ENCODE peak calls at places on chromosome 1, in nine cellular contexts. R is BE2C, S is AG04450, Q is fibroblast of pulmonary artery, N is mesendoderm, M is psoas muscle, U is GM23248, Y is tibial artery, O is lung. B is an unnamed sample.

GRCh38 chr1:66788231-66788939 is 12.7 kb downstream of the INSL5 start:
- DNase-seq in R (no peak), S (no peak), Q (no peak), N (no peak), M (no peak), U (no peak), Y (no peak), O (no peak), B (no peak)

GRCh38 chr1:106681939-106682522 is 374.4 kb upstream of the PRMT6 start:
- DNase-seq in R (no peak), S (no peak), Q (no peak), N (no peak), M (no peak), U (no peak), Y (no peak), O (no peak), B (no peak)

GRCh38 chr1:21666572-21667320 is 2.4 kb downstream of the RAP1GAP start:
- DNase-seq in R (no peak), S (no peak), Q (peak; percentile 20), N (no peak), M (no peak), U (peak; percentile 25), Y (no peak), O (no peak), B (no peak)

GRCh38 chr1:193123751-193124150 is 1.9 kb downstream of the CDC73 start:
- DNase-seq in R (no peak), S (no peak), Q (no peak), N (peak; percentile 12), M (no peak), U (no peak), Y (no peak), O (no peak), B (no peak)

GRCh38 chr1:205581321-205581980 is 50.4 kb downstream of the ELK4 start:
- DNase-seq in R (no peak), S (no peak), Q (no peak), N (no peak), M (no peak), U (no peak), Y (no peak), O (no peak), B (no peak)

GRCh38 chr1:29901618-29902017 is 665.3 kb downstream of the PTPRU start:
- DNase-seq in R (no peak), S (no peak), Q (no peak), N (peak; percentile 73), M (no peak), U (no peak), Y (no peak), O (no peak), B (no peak)

GRCh38 chr1:20654104-20654690 is 7.0 kb downstream of the DDOST start:
- DNase-seq in R (no peak), S (no peak), Q (peak; percentile 23), N (peak; percentile 40), M (peak; percentile 53), U (no peak), Y (no peak), O (no peak), B (no peak)

GRCh38 chr1:117659565-117660264 is 53.9 kb downstream of the TENT5C start:
- DNase-seq in R (no peak), S (no peak), Q (no peak), N (no peak), M (no peak), U (no peak), Y (no peak), O (no peak), B (no peak)

GRCh38 chr1:243390315-243390875 is 134.6 kb downstream of the SDCCAG8 start:
- DNase-seq in R (no peak), S (no peak), Q (no peak), N (no peak), M (no peak), U (no peak), Y (no peak), O (no peak), B (no peak)

GRCh38 chr1:59561782-59562181 is 253.0 kb upstream of the HOOK1 start:
- DNase-seq in R (no peak), S (no peak), Q (no peak), N (no peak), M (no peak), U (no peak), Y (no peak), O (no peak), B (no peak)

DNA sequence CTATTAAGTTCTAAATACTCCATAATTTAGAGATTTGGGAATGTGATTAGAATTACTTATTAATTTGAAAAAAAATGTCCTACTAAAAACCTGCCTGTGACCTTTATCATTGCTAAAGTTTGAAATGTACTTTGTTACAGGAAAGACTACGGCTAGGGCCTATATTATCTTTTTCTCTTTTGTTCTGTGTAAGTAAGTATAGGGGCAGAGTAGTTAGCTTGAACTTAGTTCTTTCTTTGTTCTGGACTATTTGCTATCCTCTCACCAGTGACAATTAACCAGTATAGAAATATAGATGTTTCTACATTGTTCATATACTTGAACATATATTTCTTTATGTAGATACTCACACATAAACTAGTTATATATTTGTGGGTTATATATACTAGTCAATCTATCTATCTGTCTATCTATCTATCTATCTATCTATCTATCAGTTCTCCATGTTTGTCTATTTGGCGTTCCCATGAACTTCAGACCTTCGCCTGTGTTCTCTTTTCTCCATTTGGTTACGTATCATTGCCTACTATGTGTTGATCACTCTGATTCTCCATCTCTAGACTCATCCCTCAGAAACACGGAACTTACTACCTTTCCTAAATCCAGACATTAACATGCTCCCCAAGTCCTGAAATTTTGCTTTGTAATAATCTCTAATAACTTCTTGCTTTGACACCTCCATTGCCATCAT is 3.3 kb downstream of the PTPRC start:
- DNase-seq in R (no peak), S (no peak), Q (no peak), N (no peak), M (no peak), U (no peak), Y (no peak), O (no peak), B (no peak)
- H3K4me3 ChIP-seq in R (no peak overlapping the region), S (no peak overlapping the region), Q (no peak overlapping the region), N (no peak overlapping the region), M (peak overlapping the region; percentile 9), U (no peak overlapping the region), Y (no peak overlapping the region), O (no peak overlapping the region), B (no peak overlapping the region)

GRCh38 chr1:39632491-39633417 is 6.7 kb downstream of the HEYL start:
- DNase-seq in R (no peak), S (no peak), Q (peak; percentile 66), N (peak; percentile 43), M (peak; percentile 76), U (peak; percentile 83), Y (peak; percentile 69), O (peak; percentile 52), B (no peak)
- H3K4me3 ChIP-seq in R (no peak overlapping the region), S (peak overlapping the region; percentile 36), Q (no peak overlapping the region), N (no peak overlapping the region), M (peak overlapping the region; percentile 46), U (peak overlapping the region; percentile 46), Y (peak overlapping the region; percentile 52), O (peak overlapping the region; percentile 21), B (no peak overlapping the region)

GRCh38 chr1:112393634-112393976 is 2.4 kb upstream of the CTTNBP2NL start:
- DNase-seq in R (no peak), S (no peak), Q (peak; percentile 82), N (no peak), M (peak; percentile 15), U (peak; percentile 63), Y (no peak), O (no peak), B (no peak)
- H3K4me3 ChIP-seq in R (no peak overlapping the region), S (no peak overlapping the region), Q (no peak overlapping the region), N (no peak overlapping the region), M (peak overlapping the region; percentile 35), U (peak overlapping the region; percentile 47), Y (peak overlapping the region; percentile 24), O (no peak overlapping the region), B (no peak overlapping the region)

DNA sequence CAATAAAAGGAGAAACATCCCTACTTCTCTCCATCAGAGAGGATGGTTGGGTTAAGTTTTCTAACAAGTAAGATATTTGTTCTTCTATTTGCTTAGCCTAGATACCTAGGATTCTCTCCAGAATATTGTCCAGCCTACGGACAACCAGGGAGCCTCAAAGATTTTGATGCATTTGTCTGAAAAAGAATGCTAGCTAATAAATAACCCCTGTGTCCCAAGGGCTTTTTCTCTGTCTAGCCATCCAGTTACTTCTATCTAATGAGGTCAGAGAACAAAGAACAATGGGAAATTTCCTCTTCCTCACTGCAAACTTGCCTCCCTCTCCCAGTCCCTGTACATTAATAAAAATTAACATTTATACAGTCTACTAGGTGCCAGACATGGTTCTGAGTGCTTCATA is 810 bp downstream of the RGS5 start:
- DNase-seq in R (no peak), S (no peak), Q (peak; percentile 12), N (no peak), M (no peak), U (no peak), Y (no peak), O (no peak), B (no peak)
- H3K4me3 ChIP-seq in R (peak overlapping the region; percentile 92), S (no peak overlapping the region), Q (no peak overlapping the region), N (no peak overlapping the region), M (peak overlapping the region; percentile 47), U (no peak overlapping the region), Y (peak overlapping the region; percentile 54), O (no peak overlapping the region), B (no peak overlapping the region)

DNA sequence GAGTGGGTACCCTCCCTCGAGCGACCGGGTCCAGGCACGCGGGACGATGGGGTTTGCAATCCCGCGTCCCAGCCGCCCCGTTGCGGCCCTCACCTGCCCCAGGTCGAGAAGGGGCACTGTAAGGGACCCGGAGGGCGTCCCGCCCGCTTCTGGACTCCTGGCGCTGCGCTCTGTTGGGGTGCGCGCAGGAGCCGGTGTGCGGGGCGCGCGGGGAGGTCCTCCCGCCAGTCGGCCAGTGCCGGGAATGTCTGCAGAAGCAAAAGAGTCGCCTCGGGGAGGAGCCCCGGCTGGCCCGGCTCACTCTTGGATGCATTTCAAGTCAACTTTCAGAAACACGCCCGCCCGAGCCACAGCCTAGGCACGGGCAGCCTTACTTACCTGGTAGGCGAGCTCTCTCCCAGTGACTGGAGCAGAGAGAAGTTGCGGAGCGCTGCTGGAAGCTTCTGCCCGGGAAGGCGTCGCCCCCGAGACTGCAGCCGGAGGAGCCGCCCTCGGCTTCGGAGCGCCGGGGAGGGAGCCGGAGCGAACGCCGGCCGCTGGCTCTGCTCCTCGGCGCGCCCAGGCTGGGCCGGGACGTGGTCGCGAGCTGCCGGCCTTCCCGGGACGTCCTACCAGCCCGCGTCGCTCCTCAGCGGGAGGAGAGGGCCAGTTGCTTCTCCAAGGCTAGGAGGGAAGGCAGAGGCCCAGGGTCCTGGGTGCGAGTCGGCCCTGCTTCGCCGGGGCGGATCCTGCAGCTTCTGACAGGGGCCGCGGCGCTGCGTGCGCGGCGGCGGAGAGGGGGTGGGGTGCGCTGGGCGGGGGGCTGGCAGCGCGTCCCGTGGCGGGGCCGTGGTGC is at the start of gene LMX1A:
- DNase-seq in R (no peak), S (no peak), Q (no peak), N (peak; percentile 71), M (peak; percentile 40), U (peak; percentile 35), Y (peak; percentile 37), O (no peak), B (no peak)
- H3K4me3 ChIP-seq in R (no peak within 1 kb of the TSS), S (no peak within 1 kb of the TSS), Q (peak within 1 kb of the TSS; percentile 25), N (peak within 1 kb of the TSS; percentile 41), M (peak within 1 kb of the TSS; percentile 67), U (peak within 1 kb of the TSS; percentile 61), Y (peak within 1 kb of the TSS; percentile 40), O (peak within 1 kb of the TSS; percentile 27), B (no peak within 1 kb of the TSS)

GRCh38 chr1:220391426-220391825 is 119.2 kb upstream of the RAB3GAP2 start:
- DNase-seq in R (no peak), S (no peak), Q (no peak), N (no peak), M (no peak), U (no peak), Y (no peak), O (no peak), B (no peak)
- H3K4me3 ChIP-seq in R (no peak overlapping the region), S (no peak overlapping the region), Q (no peak overlapping the region), N (no peak overlapping the region), M (no peak overlapping the region), U (no peak overlapping the region), Y (no peak overlapping the region), O (no peak overlapping the region), B (no peak overlapping the region)

GRCh38 chr1:213982814-213983588 is 4.8 kb upstream of the PROX1 start:
- DNase-seq in R (peak; percentile 61), S (no peak), Q (no peak), N (peak; percentile 84), M (no peak), U (peak; percentile 20), Y (no peak), O (no peak), B (no peak)
- H3K4me3 ChIP-seq in R (peak overlapping the region; percentile 62), S (no peak overlapping the region), Q (no peak overlapping the region), N (peak overlapping the region; percentile 35), M (peak overlapping the region; percentile 66), U (peak overlapping the region; percentile 32), Y (peak overlapping the region; percentile 3), O (no peak overlapping the region), B (peak overlapping the region; percentile 5)